ENCODE peak calls at places on chromosome 1, in four cellular contexts. B, T, E and M are unnamed samples.

GRCh38 chr1:59020151-59020997 is 236.5 kb upstream of the JUN start:
- DNase-seq in E (no peak), B (peak; percentile 87), T (peak; percentile 10), M (peak; percentile 28)

GRCh38 chr1:203726417-203726867 is 38.5 kb upstream of the LAX1 start:
- DNase-seq in B (no peak), T (no peak), E (no peak), M (no peak)

GRCh38 chr1:206506803-206507394 is 432 bp upstream of the RASSF5 start:
- DNase-seq in E (no peak), T (peak; percentile 16), B (peak; percentile 83), M (no peak)

GRCh38 chr1:53799141-53799540 is 39.0 kb downstream of the NDC1 start:
- DNase-seq in B (no peak), T (no peak), E (no peak), M (no peak)

GRCh38 chr1:29398431-29398830 is 162.1 kb downstream of the PTPRU start:
- DNase-seq in T (no peak), B (no peak), E (no peak), M (no peak)

GRCh38 chr1:84253041-84253440 is 48.5 kb upstream of the SAMD13 start:
- DNase-seq in E (no peak), T (no peak), B (no peak), M (no peak)

GRCh38 chr1:186828612-186829542 is at the start of gene PLA2G4A:
- DNase-seq in T (no peak), E (no peak), B (peak; percentile 83), M (peak; percentile 80)

GRCh38 chr1:242467556-242468145 is 56.8 kb downstream of the PLD5 start:
- DNase-seq in B (no peak), T (peak; percentile 2), E (no peak), M (no peak)

GRCh38 chr1:48466594-48466993 is 5.4 kb downstream of the SPATA6 start:
- DNase-seq in T (no peak), E (no peak), B (no peak), M (no peak)

GRCh38 chr1:242243472-242243871 is 244.6 kb upstream of the MAP1LC3C start:
- DNase-seq in B (no peak), E (no peak), T (no peak), M (no peak)

GRCh38 chr1:15949453-15950245 is 26.3 kb downstream of the ZBTB17 start:
- DNase-seq in B (peak; percentile 98), E (peak; percentile 78), T (peak; percentile 75), M (no peak)

GRCh38 chr1:240093120-240093961 is 1.7 kb downstream of the FMN2 start:
- DNase-seq in E (no peak), T (no peak), B (no peak), M (no peak)

GRCh38 chr1:13536612-13537011 is 22.8 kb upstream of the LRRC38 start:
- DNase-seq in E (no peak), B (no peak), T (no peak), M (no peak)

GRCh38 chr1:197859024-197859423 is 43.4 kb upstream of the C1orf53 start:
- DNase-seq in E (no peak), B (no peak), T (no peak), M (no peak)

GRCh38 chr1:234709473-234710279 is 99.7 kb upstream of the IRF2BP2 start:
- DNase-seq in E (no peak), T (no peak), B (no peak), M (no peak)

GRCh38 chr1:91744973-91745648 is 140.8 kb downstream of the TGFBR3 start:
- DNase-seq in E (no peak), B (no peak), T (no peak), M (no peak)

GRCh38 chr1:223811634-223812101 is 34.1 kb downstream of the TP53BP2 start:
- DNase-seq in B (no peak), T (no peak), E (no peak), M (no peak)

GRCh38 chr1:72435025-72435424 is 152.7 kb upstream of the NEGR1 start:
- DNase-seq in E (no peak), B (no peak), T (no peak), M (no peak)

GRCh38 chr1:147117109-147117508 is 55.2 kb downstream of the PRKAB2 start:
- DNase-seq in B (no peak), E (no peak), T (no peak), M (no peak)

GRCh38 chr1:9080704-9081291 is 11.4 kb upstream of the SLC2A5 start:
- DNase-seq in B (no peak), T (no peak), E (no peak), M (no peak)